ENCODE peak calls at places on chromosomes 7 and 10, in four cellular contexts. One of them, this sample, is unnamed.

GRCh38 chr7:133365892-133366291 is 113.0 kb downstream of the EXOC4 start:
- DNase-seq in caudate nucleus: no peak
- DNase-seq in IMR-90: peak
- DNase-seq in body of pancreas: peak
- DNase-seq in this sample: no peak

GRCh38 chr10:4240641-4241197 is 455.7 kb upstream of the KLF6 start:
- DNase-seq in caudate nucleus: no peak
- DNase-seq in IMR-90: peak
- DNase-seq in body of pancreas: no peak
- DNase-seq in this sample: no peak

GRCh38 chr10:17665742-17666141 is 21.8 kb downstream of the STAM start:
- DNase-seq in caudate nucleus: no peak
- DNase-seq in IMR-90: peak
- DNase-seq in body of pancreas: peak
- DNase-seq in this sample: no peak

GRCh38 chr10:59682986-59683937 is 26.4 kb downstream of the SLC16A9 start:
- DNase-seq in caudate nucleus: no peak
- DNase-seq in IMR-90: no peak
- DNase-seq in body of pancreas: no peak
- DNase-seq in this sample: no peak

GRCh38 chr7:5348134-5349004 is 65.6 kb downstream of the SLC29A4 start:
- DNase-seq in caudate nucleus: peak
- DNase-seq in IMR-90: no peak
- DNase-seq in body of pancreas: no peak
- DNase-seq in this sample: no peak

GRCh38 chr7:19442016-19442785 is 266.6 kb downstream of the POLR1F start:
- DNase-seq in caudate nucleus: no peak
- DNase-seq in IMR-90: peak
- DNase-seq in body of pancreas: no peak
- DNase-seq in this sample: no peak

GRCh38 chr10:70622541-70622940 is 20.0 kb upstream of the PRF1 start:
- DNase-seq in caudate nucleus: no peak
- DNase-seq in IMR-90: no peak
- DNase-seq in body of pancreas: no peak
- DNase-seq in this sample: no peak

GRCh38 chr7:148932-149855 is 43.2 kb upstream of the FAM20C start:
- DNase-seq in caudate nucleus: peak
- DNase-seq in IMR-90: peak
- DNase-seq in body of pancreas: peak
- DNase-seq in this sample: peak

GRCh38 chr10:122152544-122152943 is 118.6 kb upstream of the BTBD16 start:
- DNase-seq in caudate nucleus: peak
- DNase-seq in IMR-90: peak
- DNase-seq in body of pancreas: peak
- DNase-seq in this sample: no peak

GRCh38 chr7:23061327-23061726 is 44.3 kb upstream of the KLHL7 start:
- DNase-seq in caudate nucleus: no peak
- DNase-seq in IMR-90: no peak
- DNase-seq in body of pancreas: no peak
- DNase-seq in this sample: no peak

GRCh38 chr10:101767966-101768790 is 7.7 kb downstream of the FGF8 start:
- DNase-seq in caudate nucleus: no peak
- DNase-seq in IMR-90: no peak
- DNase-seq in body of pancreas: no peak
- DNase-seq in this sample: no peak

GRCh38 chr7:151940048-151940845 is 16.0 kb upstream of the GALNTL5 start:
- DNase-seq in caudate nucleus: no peak
- DNase-seq in IMR-90: peak
- DNase-seq in body of pancreas: no peak
- DNase-seq in this sample: peak

GRCh38 chr7:43431020-43431595 is 151.8 kb upstream of the STK17A start:
- DNase-seq in caudate nucleus: no peak
- DNase-seq in IMR-90: peak
- DNase-seq in body of pancreas: no peak
- DNase-seq in this sample: no peak

GRCh38 chr10:116808706-116809105 is 40.6 kb upstream of the ENO4 start:
- DNase-seq in caudate nucleus: no peak
- DNase-seq in IMR-90: no peak
- DNase-seq in body of pancreas: no peak
- DNase-seq in this sample: no peak

GRCh38 chr10:102280397-102281015 is 35.2 kb downstream of the GBF1 start:
- DNase-seq in caudate nucleus: no peak
- DNase-seq in IMR-90: peak
- DNase-seq in body of pancreas: peak
- DNase-seq in this sample: no peak

GRCh38 chr10:121860810-121861209 is 67.0 kb downstream of the ATE1 start:
- DNase-seq in caudate nucleus: no peak
- DNase-seq in IMR-90: no peak
- DNase-seq in body of pancreas: no peak
- DNase-seq in this sample: no peak

DNA sequence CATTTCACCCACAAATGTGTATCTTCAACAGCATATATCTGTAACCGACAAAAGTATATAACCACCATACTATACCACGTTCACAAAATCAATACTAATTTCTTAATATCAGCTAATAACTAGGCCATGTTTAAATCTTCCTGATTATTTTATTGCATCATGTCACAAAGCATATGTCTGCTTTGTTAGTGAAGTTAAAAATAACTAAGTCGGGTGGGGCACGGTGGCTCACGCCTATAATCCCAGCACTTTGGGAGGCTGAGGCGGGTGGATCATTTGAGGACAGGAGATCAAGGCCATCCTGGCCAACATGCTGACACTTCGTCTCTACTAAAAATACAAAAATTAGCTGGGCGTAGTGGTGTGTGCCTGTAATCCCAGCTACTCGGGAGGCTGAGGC is 47.7 kb downstream of the HERC4 start:
- DNase-seq in caudate nucleus: no peak
- DNase-seq in IMR-90: no peak
- DNase-seq in body of pancreas: no peak
- DNase-seq in this sample: no peak
- H3K27ac ChIP-seq in caudate nucleus: no peak
- H3K27ac ChIP-seq in IMR-90: no peak
- H3K27ac ChIP-seq in body of pancreas: no peak
- H3K27ac ChIP-seq in this sample: peak

DNA sequence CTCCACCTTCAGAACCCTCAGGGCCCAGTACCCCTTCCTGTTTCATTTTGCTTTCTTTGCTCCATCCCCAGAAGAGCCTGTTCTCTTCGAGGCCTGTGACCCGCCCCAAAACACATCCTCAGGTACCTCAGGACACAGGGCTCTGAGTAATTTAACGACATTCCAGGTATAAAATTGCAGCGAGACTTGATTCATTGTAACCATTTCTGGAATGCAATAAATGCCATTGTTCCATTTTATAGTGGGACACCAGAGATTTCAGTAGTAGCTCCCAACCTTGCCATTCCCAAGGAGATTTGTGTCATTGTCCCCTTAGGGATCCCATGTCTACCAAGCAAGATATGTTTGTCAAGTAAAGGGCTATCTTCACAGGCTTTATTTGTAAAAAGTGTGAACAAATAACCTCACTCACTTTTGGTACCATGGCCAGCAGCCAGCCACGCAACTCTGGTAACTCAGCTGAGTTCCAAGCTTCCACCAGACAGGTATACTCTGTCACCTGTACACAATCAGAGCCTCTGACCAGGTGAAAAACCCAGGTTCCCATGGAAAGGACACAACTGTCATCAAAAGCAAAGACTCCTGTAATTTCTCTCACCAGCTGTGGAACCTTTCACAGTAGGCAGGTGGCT is 441.3 kb downstream of the PLXNA4 start:
- DNase-seq in caudate nucleus: no peak
- DNase-seq in IMR-90: no peak
- DNase-seq in body of pancreas: no peak
- DNase-seq in this sample: no peak
- H3K27ac ChIP-seq in caudate nucleus: no peak
- H3K27ac ChIP-seq in IMR-90: no peak
- H3K27ac ChIP-seq in body of pancreas: no peak
- H3K27ac ChIP-seq in this sample: no peak

DNA sequence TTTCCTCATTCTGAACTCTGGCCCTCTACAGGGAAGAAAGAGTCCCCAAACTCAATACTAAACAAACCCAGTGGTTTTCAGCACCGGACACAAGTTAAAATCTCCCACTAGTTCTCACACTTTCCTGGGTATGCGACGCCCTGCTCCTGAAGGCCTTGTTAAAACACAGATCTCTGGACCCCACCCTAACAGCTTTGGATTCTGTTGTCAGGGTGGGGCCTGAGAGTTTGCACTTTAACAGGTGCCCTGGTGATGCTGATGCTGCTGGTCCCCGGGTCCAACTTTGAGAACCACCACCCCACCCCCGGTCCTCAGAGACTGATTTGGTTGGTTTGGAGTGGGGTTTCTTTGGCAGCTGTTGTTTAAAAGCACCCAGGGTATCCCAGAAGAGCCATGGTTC is 61.6 kb downstream of the CHST3 start:
- DNase-seq in caudate nucleus: no peak
- DNase-seq in IMR-90: no peak
- DNase-seq in body of pancreas: no peak
- DNase-seq in this sample: no peak
- H3K27ac ChIP-seq in caudate nucleus: no peak
- H3K27ac ChIP-seq in IMR-90: no peak
- H3K27ac ChIP-seq in body of pancreas: no peak
- H3K27ac ChIP-seq in this sample: no peak

GRCh38 chr10:109207361-109207760 is 716.0 kb downstream of the XPNPEP1 start:
- DNase-seq in caudate nucleus: no peak
- DNase-seq in IMR-90: no peak
- DNase-seq in body of pancreas: no peak
- DNase-seq in this sample: no peak
- H3K27ac ChIP-seq in caudate nucleus: no peak
- H3K27ac ChIP-seq in IMR-90: no peak
- H3K27ac ChIP-seq in body of pancreas: no peak
- H3K27ac ChIP-seq in this sample: no peak

DNA sequence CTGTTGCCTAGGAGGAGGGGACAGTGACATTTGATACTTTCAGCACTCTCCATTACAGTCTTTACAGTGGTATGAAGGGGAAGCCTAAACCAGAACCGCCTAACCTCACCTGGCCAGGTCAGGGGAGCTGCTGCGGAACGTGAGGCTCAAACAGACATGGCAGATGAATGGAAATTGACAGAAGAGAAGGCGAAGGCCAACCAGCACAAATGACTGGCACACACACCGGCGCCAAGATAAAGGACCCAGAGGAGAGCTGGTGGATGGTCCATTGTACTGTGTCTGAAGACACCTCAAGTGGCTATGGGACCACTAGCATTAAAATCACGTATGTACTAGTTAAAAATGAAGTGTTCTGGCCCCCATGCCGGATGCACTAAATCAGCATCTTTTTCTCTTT is 53.0 kb downstream of the JCAD start:
- DNase-seq in caudate nucleus: no peak
- DNase-seq in IMR-90: no peak
- DNase-seq in body of pancreas: no peak
- DNase-seq in this sample: no peak
- H3K27ac ChIP-seq in caudate nucleus: no peak
- H3K27ac ChIP-seq in IMR-90: no peak
- H3K27ac ChIP-seq in body of pancreas: no peak
- H3K27ac ChIP-seq in this sample: no peak

GRCh38 chr7:112092306-112093090 is 113.7 kb downstream of the DOCK4 start:
- DNase-seq in caudate nucleus: no peak
- DNase-seq in IMR-90: no peak
- DNase-seq in body of pancreas: no peak
- DNase-seq in this sample: no peak
- H3K27ac ChIP-seq in caudate nucleus: no peak
- H3K27ac ChIP-seq in IMR-90: no peak
- H3K27ac ChIP-seq in body of pancreas: no peak
- H3K27ac ChIP-seq in this sample: no peak